ENCODE peak calls at places on chromosome 3, in six cellular contexts. N is CD4-positive, CD25-positive, alpha-beta regulatory T cell; G is fibroblast of pulmonary artery; Z is CD8-positive, alpha-beta memory T cell; L is NCI-H1436; M is amygdala. Y is an unnamed sample.

GRCh38 chr3:143700431-143700975 is 147.8 kb downstream of the SLC9A9 start:
- DNase-seq in N (no peak), G (no peak), Z (no peak), L (no peak), M (no peak), Y (no peak)

GRCh38 chr3:45803252-45803935 is 7.1 kb upstream of the SLC6A20 start:
- DNase-seq in N (no peak), G (no peak), Z (no peak), L (no peak), M (no peak), Y (no peak)

GRCh38 chr3:187919535-187919934 is 174.3 kb upstream of the BCL6 start:
- DNase-seq in N (no peak), G (no peak), Z (no peak), L (no peak), M (no peak), Y (no peak)

GRCh38 chr3:86147119-86147518 is 843.8 kb downstream of the VGLL3 start:
- DNase-seq in N (no peak), G (no peak), Z (no peak), L (no peak), M (no peak), Y (no peak)

GRCh38 chr3:52193059-52193458 is 4.9 kb upstream of the ALAS1 start:
- DNase-seq in N (no peak), G (peak), Z (no peak), L (no peak), M (peak), Y (no peak)

GRCh38 chr3:151931171-151931570 is 57.7 kb downstream of the SUCNR1 start:
- DNase-seq in N (no peak), G (no peak), Z (no peak), L (no peak), M (no peak), Y (no peak)

GRCh38 chr3:83460051-83460450 is 1498.7 kb upstream of the CADM2 start:
- DNase-seq in N (no peak), G (no peak), Z (no peak), L (no peak), M (no peak), Y (no peak)

GRCh38 chr3:180704532-180704931 is 25.2 kb upstream of the CCDC39 start:
- DNase-seq in N (no peak), G (no peak), Z (no peak), L (no peak), M (no peak), Y (no peak)

GRCh38 chr3:112333386-112334334 is 704 bp downstream of the CD200 start:
- DNase-seq in N (no peak), G (peak), Z (no peak), L (peak), M (peak), Y (no peak)